ENCODE peak calls at places on chromosomes 13 and 19, in ten cellular contexts. W is A549, A is body of pancreas, M is transverse colon, C is breast epithelium, B is heart left ventricle, T is Peyer's patch, V is IMR-90, I is right lobe of liver, E is upper lobe of left lung. F is an unnamed sample.

GRCh38 chr19:5289060-5289990 is 51.3 kb downstream of the PTPRS start:
- DNase-seq in C (no peak), I (no peak), M (no peak), T (no peak), E (no peak), W (no peak), B (no peak), A (no peak), V (no peak), F (no peak)

GRCh38 chr19:15935167-15935702 is 906 bp upstream of the CYP4F11 start:
- DNase-seq in T (no peak), B (no peak), C (no peak), E (no peak), I (peak), W (no peak), A (no peak), M (peak), V (no peak), F (no peak)

GRCh38 chr19:46299004-46299509 is 2.2 kb downstream of the HIF3A start:
- DNase-seq in V (peak), I (peak), B (peak), W (peak), C (peak), M (peak), E (peak), A (peak), T (peak), F (peak)

GRCh38 chr19:54337858-54338230 is 1.1 kb downstream of the LILRA4 start:
- DNase-seq in T (no peak), M (no peak), V (no peak), W (no peak), A (no peak), C (no peak), B (no peak), I (no peak), E (no peak), F (no peak)

GRCh38 chr19:5536337-5536894 is 31.3 kb downstream of the TINCR start:
- DNase-seq in A (peak), C (no peak), I (no peak), B (peak), E (peak), V (peak), W (peak), T (no peak), M (no peak), F (peak)

GRCh38 chr19:44796701-44797115 is 12.2 kb upstream of the BCAM start:
- DNase-seq in E (no peak), T (no peak), I (peak), M (no peak), B (peak), C (peak), V (peak), W (peak), A (peak), F (peak)

GRCh38 chr13:73336789-73337188 is 278.0 kb downstream of the KLF5 start:
- DNase-seq in I (no peak), T (no peak), M (no peak), C (no peak), B (no peak), E (no peak), A (no peak), V (no peak), W (peak), F (no peak)

GRCh38 chr19:56106397-56106849 is 14.7 kb downstream of the ZNF787 start:
- DNase-seq in M (peak), T (no peak), A (no peak), E (no peak), W (no peak), C (no peak), I (peak), V (no peak), B (no peak), F (no peak)

GRCh38 chr13:51726446-51727185 is 77.3 kb downstream of the DHRS12 start:
- DNase-seq in M (no peak), V (peak), A (peak), I (no peak), B (no peak), T (no peak), W (no peak), E (no peak), C (no peak), F (no peak)

GRCh38 chr19:4742717-4743646 is 19.3 kb upstream of the DPP9 start:
- DNase-seq in I (no peak), A (peak), B (no peak), C (no peak), T (no peak), E (no peak), V (no peak), W (no peak), M (no peak), F (no peak)

GRCh38 chr19:41225238-41226052 is 6.4 kb downstream of the AXL start:
- DNase-seq in V (peak), B (peak), I (no peak), A (peak), C (no peak), M (peak), W (peak), E (peak), T (no peak), F (peak)

GRCh38 chr19:48994035-48994386 is 324 bp downstream of the RUVBL2 start:
- DNase-seq in W (no peak), C (no peak), E (no peak), B (no peak), M (no peak), I (no peak), A (no peak), T (no peak), V (no peak), F (no peak)

GRCh38 chr13:26656919-26657318 is 99.4 kb downstream of the WASF3 start:
- DNase-seq in W (no peak), A (no peak), C (no peak), V (peak), T (no peak), M (no peak), I (no peak), B (no peak), E (no peak), F (no peak)

GRCh38 chr13:78430166-78430791 is 173.1 kb downstream of the POU4F1 start:
- DNase-seq in W (no peak), E (no peak), C (no peak), B (no peak), I (no peak), T (no peak), M (no peak), V (no peak), A (no peak), F (no peak)

GRCh38 chr19:30363073-30363472 is 9.1 kb upstream of the ZNF536 start:
- DNase-seq in B (no peak), I (no peak), V (no peak), T (no peak), A (no peak), C (peak), E (peak), W (no peak), M (no peak), F (no peak)

GRCh38 chr19:15936173-15936572 is 1.8 kb upstream of the CYP4F11 start:
- DNase-seq in V (no peak), E (no peak), B (no peak), W (no peak), I (no peak), C (no peak), T (no peak), M (no peak), A (no peak), F (no peak)

GRCh38 chr19:23345838-23346237 is 49.4 kb downstream of the ZNF91 start:
- DNase-seq in M (no peak), W (no peak), T (no peak), A (no peak), C (no peak), I (no peak), V (no peak), B (no peak), E (no peak), F (no peak)

GRCh38 chr13:94783489-94783888 is 71.1 kb upstream of the SOX21 start:
- DNase-seq in T (no peak), W (no peak), E (no peak), I (no peak), B (no peak), M (no peak), C (no peak), V (no peak), A (no peak), F (no peak)

GRCh38 chr13:97116754-97117153 is 105.4 kb upstream of the MBNL2 start:
- DNase-seq in V (peak), T (no peak), C (no peak), A (peak), E (peak), M (no peak), W (no peak), I (no peak), B (no peak), F (no peak)

GRCh38 chr19:46020819-46021125 is 2.1 kb downstream of the PGLYRP1 start:
- DNase-seq in C (no peak), M (no peak), A (no peak), B (no peak), T (no peak), E (no peak), W (no peak), I (no peak), V (no peak), F (no peak)

GRCh38 chr19:55372316-55373081 is 2.2 kb upstream of the IL11 start:
- DNase-seq in E (no peak), I (no peak), W (peak), C (no peak), M (no peak), V (peak), T (no peak), A (no peak), B (no peak), F (no peak)

GRCh38 chr13:42990991-42991891 is 800 bp downstream of the EPSTI1 start:
- DNase-seq in T (no peak), B (no peak), W (no peak), E (no peak), I (no peak), A (no peak), V (no peak), M (no peak), C (no peak), F (peak)

GRCh38 chr13:46354143-46355087 is 32.6 kb downstream of the RUBCNL start:
- DNase-seq in T (no peak), A (peak), I (no peak), M (no peak), E (no peak), C (no peak), V (peak), B (no peak), W (peak), F (no peak)

GRCh38 chr13:60990032-60990733 is 425.5 kb downstream of the PCDH20 start:
- DNase-seq in A (peak), I (no peak), B (no peak), C (no peak), T (no peak), E (no peak), V (no peak), M (no peak), W (peak), F (no peak)

GRCh38 chr13:75440100-75440499 is 41.9 kb downstream of the TBC1D4 start:
- DNase-seq in I (no peak), E (no peak), V (no peak), M (peak), C (no peak), T (no peak), B (no peak), W (no peak), A (peak), F (no peak)

GRCh38 chr13:31045621-31046081 is 113.2 kb downstream of the TEX26 start:
- DNase-seq in I (no peak), M (peak), C (peak), E (peak), B (peak), W (peak), T (peak), A (peak), V (peak), F (no peak)

GRCh38 chr19:43711751-43712355 is 4.0 kb upstream of the IRGC start:
- DNase-seq in A (no peak), E (no peak), C (no peak), T (no peak), W (peak), V (no peak), M (peak), B (no peak), I (no peak), F (no peak)

GRCh38 chr13:111258637-111259036 is 61.8 kb upstream of the TEX29 start:
- DNase-seq in C (no peak), I (no peak), W (no peak), A (no peak), V (no peak), M (no peak), T (no peak), E (no peak), B (no peak), F (no peak)
- H3K27ac ChIP-seq in C (no peak), I (no peak), W (no peak), A (no peak), V (no peak), M (no peak), T (no peak), E (no peak), B (no peak), F (no peak)

DNA sequence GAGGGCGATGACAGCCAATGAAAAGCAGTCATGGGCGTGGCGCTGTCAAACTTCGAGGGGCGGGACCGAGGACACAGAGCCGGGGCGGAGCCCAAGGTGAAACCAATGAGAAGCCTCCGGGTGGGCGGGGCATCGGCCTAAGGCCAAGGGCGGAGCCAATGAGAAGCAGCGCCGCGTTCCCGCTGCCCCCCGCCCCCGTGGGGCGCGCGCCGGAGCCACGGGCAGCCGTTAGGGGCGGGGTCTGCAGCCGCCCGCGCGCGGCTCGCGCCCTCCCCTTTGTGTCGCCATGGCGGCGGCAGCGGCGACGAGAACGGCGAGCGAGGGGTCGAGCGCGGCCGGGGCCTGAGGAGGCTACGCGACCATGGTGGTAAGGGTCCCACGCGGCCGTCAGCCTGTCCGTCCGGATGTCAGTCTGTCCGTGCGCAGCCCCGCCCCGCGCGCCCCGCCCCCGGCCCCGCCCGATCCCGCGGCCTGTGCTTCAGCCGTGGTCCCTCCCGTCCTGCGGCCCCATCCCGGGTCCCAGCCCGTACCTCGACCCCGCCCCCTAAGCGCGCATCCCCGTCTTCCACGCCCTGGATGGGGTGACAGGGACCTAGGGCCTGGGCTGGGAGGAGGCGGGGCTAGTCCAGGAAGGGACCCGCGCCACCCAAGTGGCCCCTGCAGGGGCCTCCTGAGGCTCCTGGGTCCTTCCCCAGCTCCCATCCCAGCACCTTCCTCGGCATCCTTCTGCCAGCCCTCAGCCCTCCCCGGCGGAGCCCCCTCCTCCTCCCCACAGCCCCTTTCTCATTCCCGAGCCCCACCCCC is at the start of gene ARHGAP33:
- DNase-seq in W (peak), I (peak), E (peak), B (peak), T (peak), A (peak), M (peak), C (peak), V (peak), F (peak)
- TF ChIP-seq POLR2A in W (no peak), I (no peak), E (no peak), B (peak), T (no peak), A (no peak), M (no peak), C (no peak), V (peak), F (no peak)

DNA sequence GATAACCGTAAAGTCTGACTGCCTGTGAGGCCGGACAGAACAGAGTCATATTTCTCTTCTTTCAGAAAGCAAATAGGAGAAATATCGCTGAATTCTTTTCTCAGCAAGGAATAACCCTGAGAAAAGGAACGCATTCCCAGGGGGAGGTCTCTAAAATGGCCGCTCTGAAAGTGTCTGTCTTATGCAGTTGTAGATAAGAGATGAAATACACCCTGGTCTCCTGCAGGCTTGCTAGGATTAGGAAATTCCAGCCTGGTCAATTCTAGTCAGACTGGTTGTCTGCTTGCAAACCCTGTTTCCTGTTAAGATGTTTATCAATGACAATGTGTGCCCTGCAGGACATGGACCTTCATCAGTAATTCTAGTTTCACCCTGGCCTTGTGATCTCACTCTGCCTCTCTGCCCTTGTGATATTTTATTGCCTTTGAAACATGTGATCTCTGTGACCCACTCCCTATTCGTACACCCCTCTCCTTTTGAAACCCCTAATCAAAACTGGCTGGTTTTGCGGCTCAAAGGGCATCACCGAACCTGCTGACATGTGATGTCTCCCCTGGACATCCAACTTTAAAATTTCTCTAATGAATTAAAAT is 934.8 kb upstream of the SPRY2 start:
- DNase-seq in C (no peak), W (no peak), I (no peak), E (no peak), M (no peak), B (no peak), A (no peak), T (no peak), V (no peak), F (no peak)
- H3K4me3 ChIP-seq in C (no peak), W (no peak), I (no peak), E (no peak), M (no peak), B (no peak), A (no peak), T (no peak), V (no peak), F (no peak)

DNA sequence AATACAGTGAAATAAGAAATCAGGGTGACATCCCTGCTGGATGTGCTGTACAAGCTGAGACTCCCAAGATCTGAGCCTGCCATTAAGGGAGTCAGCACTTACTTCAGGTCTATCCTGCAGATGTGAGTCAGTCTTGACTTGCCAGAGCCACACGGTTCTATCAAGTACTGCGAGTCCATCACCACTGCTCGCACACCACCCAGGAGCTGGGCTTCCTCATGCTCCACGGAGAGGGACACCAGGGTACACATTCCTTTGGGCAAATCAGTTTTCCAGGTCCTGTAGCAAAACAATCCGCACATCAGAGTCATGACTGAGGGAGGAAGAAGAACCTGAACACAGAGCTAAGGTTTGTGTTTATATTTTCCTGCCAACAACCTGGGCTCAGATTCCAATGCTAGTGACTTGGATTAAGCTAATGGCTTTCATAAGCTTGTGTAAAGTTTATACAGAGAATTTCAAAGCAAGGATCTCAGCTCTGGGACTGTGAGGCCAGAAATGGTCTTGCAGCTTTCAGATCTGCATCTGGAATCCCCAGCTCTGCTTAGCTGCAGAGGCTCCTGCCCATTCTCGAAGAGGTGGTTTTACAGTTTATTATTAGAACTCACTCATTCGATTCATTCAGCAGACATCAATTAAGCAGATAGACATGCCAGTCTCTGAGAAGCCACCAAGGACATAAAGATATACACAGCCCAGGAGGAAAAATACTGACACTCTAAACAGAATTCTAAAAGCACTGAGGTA is 90.6 kb downstream of the KL start:
- DNase-seq in W (no peak), C (no peak), M (no peak), I (no peak), T (no peak), E (no peak), B (no peak), V (peak), A (no peak), F (no peak)
- H3K27ac ChIP-seq in W (no peak), C (no peak), M (peak), I (no peak), T (no peak), E (no peak), B (peak), V (peak), A (no peak), F (no peak)

DNA sequence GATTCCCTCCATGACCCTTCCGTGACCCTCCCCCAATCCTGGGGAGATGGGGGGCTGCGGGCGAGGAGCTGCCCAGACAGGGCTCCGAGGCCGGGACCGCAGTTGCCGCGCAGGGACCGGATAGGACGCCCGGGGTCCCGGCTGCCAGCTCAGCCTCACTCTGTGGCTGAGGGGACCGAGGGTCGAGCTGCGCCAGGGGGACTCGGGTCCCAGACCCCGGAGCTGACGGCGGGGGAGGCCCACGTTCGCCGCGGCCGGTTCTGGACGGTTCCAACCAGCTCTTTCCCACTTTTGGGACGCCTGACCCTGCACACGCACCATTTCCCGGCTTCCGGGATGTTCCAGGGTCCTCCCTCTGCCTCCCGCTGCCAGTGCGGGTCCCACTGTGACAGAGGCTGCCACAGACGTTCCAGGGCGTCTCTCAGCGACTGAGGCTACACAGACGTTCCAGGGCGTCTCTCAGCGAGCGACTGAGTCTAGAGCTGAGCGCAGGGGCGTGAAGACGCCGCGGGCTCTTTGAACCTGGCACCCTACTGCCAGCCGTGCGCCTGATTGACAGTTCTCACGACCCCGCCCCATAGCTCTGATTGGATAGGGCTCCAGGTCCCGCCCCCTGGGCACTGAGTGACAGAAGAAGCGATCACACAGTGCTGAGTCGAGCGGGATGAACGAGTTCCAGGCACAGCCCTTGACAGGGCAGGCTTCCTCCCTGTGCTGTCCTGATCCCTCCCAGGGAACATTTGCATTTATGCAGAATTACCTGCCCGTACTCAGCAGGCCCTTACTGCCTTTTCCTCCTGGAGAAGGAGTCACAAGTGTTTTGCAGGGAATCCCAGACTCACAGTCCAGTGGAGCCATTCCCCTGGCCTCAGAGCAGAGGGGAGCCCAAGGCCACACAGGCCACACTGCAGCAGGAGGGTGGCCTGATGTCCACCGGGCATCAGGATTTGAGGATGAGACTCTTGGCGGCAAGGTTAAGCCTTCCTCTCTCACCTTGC is at the start of gene ZNF563:
- DNase-seq in M (peak), T (peak), B (peak), V (peak), I (peak), W (no peak), A (peak), E (peak), C (peak), F (peak)
- TF ChIP-seq POLR2A in M (peak), T (peak), B (peak), V (peak), I (peak), W (no peak), A (peak), E (peak), C (peak), F (peak)

GRCh38 chr19:19514215-19514633 is 1.1 kb downstream of the TSSK6 start:
- DNase-seq in A (peak), V (no peak), E (no peak), I (peak), W (no peak), C (no peak), M (peak), B (peak), T (no peak), F (no peak)
- H3K4me3 ChIP-seq in A (no peak), V (no peak), E (no peak), I (no peak), W (no peak), C (peak), M (no peak), B (peak), T (no peak), F (peak)

F was measured in prostate gland.